ENCODE peak calls at places on chromosomes 4 and X, in six cellular contexts. H is CD8-positive, alpha-beta T cell; K is astrocyte of the spinal cord; Z is fibroblast of the conjunctiva; W is EL; L is aorta. A is an unnamed sample.

GRCh38 chr4:179698321-179698720 is 2256.1 kb upstream of the AGA start:
- DNase-seq in Z (no peak), K (no peak), H (no peak), L (no peak), W (no peak), A (no peak)

GRCh38 chrX:2397648-2398340 is 103.0 kb downstream of the DHRSX start:
- DNase-seq in L (no peak), W (peak; percentile 64), H (no peak), Z (no peak), K (peak; percentile 55), A (peak; percentile 40)

GRCh38 chr4:3387943-3388348 is 53.8 kb upstream of the HGFAC start:
- DNase-seq in H (no peak), Z (no peak), K (peak; percentile 19), W (peak; percentile 62), L (peak; percentile 97), A (peak; percentile 18)

GRCh38 chrX:19869195-19869594 is 18.2 kb downstream of the SH3KBP1 start:
- DNase-seq in W (no peak), H (no peak), K (no peak), Z (no peak), L (no peak), A (no peak)

GRCh38 chrX:29225670-29226069 is 638.4 kb downstream of the IL1RAPL1 start:
- DNase-seq in L (no peak), Z (no peak), K (peak; percentile 5), H (no peak), W (no peak), A (no peak)

GRCh38 chrX:151722241-151722846 is 6.5 kb downstream of the FATE1 start:
- DNase-seq in W (peak; percentile 9), Z (no peak), H (no peak), K (peak; percentile 3), L (no peak), A (peak; percentile 13)

GRCh38 chr4:89024051-89024675 is 32.8 kb downstream of the FAM13A start:
- DNase-seq in L (no peak), W (peak; percentile 70), H (peak; percentile 56), Z (peak; percentile 82), K (peak; percentile 78), A (peak; percentile 67)

GRCh38 chrX:8783100-8784098 is 17.8 kb downstream of the FAM9A start:
- DNase-seq in Z (no peak), L (no peak), H (peak; percentile 33), W (no peak), K (no peak), A (no peak)

GRCh38 chrX:56284269-56284668 is 52.1 kb downstream of the KLF8 start:
- DNase-seq in Z (no peak), H (no peak), W (no peak), K (no peak), L (no peak), A (no peak)